ENCODE peak calls at places on chromosomes 16 and 17, in ten cellular contexts. U is A549, F is uterus, Z is MM.1S, P is psoas muscle, K is colonic mucosa, L is AG04450, Q is PC-9, G is lung, H is prostate gland. S is an unnamed sample.

GRCh38 chr16:1775846-1776671 is 3.1 kb upstream of the MRPS34 start:
- DNase-seq in H (no peak), F (no peak), Q (no peak), Z (no peak), G (no peak), U (no peak), P (no peak), L (no peak), K (no peak), S (no peak)

GRCh38 chr16:14284930-14285541 is 213.9 kb downstream of the MRTFB start:
- DNase-seq in L (peak), P (peak), F (no peak), K (no peak), Z (peak), U (peak), H (no peak), Q (peak), G (no peak), S (peak)

GRCh38 chr16:83932955-83933673 is 19.9 kb upstream of the OSGIN1 start:
- DNase-seq in Z (no peak), L (no peak), K (no peak), H (no peak), F (no peak), G (no peak), P (no peak), U (no peak), Q (no peak), S (no peak)

GRCh38 chr16:76910931-76911330 is 280.1 kb upstream of the MON1B start:
- DNase-seq in P (no peak), K (no peak), Q (no peak), L (peak), Z (no peak), U (peak), G (no peak), H (no peak), F (no peak), S (peak)

GRCh38 chr17:44927696-44928095 is 12.4 kb upstream of the GFAP start:
- DNase-seq in Z (no peak), Q (no peak), G (no peak), H (no peak), F (no peak), P (no peak), U (no peak), K (no peak), L (no peak), S (no peak)

GRCh38 chr16:21989141-21989540 is 11.8 kb downstream of the PDZD9 start:
- DNase-seq in H (no peak), U (no peak), P (no peak), L (no peak), Z (no peak), G (no peak), Q (no peak), F (no peak), K (no peak), S (no peak)

GRCh38 chr17:74042744-74043486 is 160.6 kb upstream of the RPL38 start:
- DNase-seq in Q (peak), L (no peak), Z (no peak), G (no peak), H (peak), U (peak), K (no peak), P (peak), F (peak), S (peak)

GRCh38 chr17:64984776-64985521 is 65.7 kb upstream of the LRRC37A3 start:
- DNase-seq in L (no peak), P (no peak), U (no peak), K (no peak), Z (peak), H (peak), G (no peak), Q (peak), F (peak), S (no peak)

GRCh38 chr16:59907671-59908070 is 1173.6 kb upstream of the GOT2 start:
- DNase-seq in P (no peak), G (no peak), K (no peak), Z (no peak), L (no peak), H (no peak), Q (no peak), U (no peak), F (no peak), S (no peak)

GRCh38 chr16:12771341-12771798 is 32.3 kb downstream of the CPPED1 start:
- DNase-seq in H (no peak), Q (no peak), K (no peak), Z (no peak), P (no peak), L (no peak), G (no peak), U (no peak), F (no peak), S (no peak)

GRCh38 chr16:24826096-24826690 is 19.6 kb upstream of the SLC5A11 start:
- DNase-seq in U (no peak), F (no peak), Q (no peak), Z (no peak), P (no peak), L (no peak), K (no peak), G (no peak), H (no peak), S (no peak)

GRCh38 chr16:22945361-22945760 is 131.4 kb downstream of the HS3ST2 start:
- DNase-seq in P (no peak), F (peak), G (no peak), K (no peak), Z (no peak), Q (no peak), H (no peak), U (no peak), L (no peak), S (no peak)

DNA sequence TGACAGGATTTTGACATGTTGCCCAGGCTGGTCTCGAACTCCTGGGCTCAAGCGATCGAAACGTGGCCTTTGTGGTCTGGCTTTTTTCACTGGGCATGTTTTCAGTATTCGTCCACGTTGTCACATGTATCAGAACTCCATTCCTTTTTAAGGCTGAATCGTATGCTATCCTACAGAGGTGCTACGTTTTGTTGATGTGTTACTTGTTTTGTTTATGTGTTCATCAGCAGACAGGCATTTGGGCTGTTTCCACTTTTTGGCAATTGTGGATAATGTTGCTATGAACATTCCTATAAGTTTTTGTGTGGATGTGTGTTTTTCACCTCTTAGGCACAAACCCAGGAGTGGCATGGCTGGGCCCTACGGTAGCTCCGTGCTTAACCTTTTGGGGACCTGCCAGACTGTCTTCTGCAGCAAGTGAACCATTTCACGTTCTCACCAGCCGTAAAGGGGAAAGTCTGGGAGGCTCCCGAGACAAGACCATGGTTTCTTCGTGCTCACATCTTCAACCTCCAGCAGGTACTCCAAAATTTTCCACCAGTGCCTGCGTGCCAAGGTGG is 26.9 kb downstream of the ADCY9 start:
- DNase-seq in Z (no peak), F (no peak), P (no peak), Q (no peak), K (no peak), L (no peak), H (no peak), G (no peak), U (no peak), S (no peak)
- H3K27ac ChIP-seq in Z (no peak), F (no peak), P (peak), Q (no peak), K (no peak), L (no peak), H (no peak), G (peak), U (no peak), S (no peak)

DNA sequence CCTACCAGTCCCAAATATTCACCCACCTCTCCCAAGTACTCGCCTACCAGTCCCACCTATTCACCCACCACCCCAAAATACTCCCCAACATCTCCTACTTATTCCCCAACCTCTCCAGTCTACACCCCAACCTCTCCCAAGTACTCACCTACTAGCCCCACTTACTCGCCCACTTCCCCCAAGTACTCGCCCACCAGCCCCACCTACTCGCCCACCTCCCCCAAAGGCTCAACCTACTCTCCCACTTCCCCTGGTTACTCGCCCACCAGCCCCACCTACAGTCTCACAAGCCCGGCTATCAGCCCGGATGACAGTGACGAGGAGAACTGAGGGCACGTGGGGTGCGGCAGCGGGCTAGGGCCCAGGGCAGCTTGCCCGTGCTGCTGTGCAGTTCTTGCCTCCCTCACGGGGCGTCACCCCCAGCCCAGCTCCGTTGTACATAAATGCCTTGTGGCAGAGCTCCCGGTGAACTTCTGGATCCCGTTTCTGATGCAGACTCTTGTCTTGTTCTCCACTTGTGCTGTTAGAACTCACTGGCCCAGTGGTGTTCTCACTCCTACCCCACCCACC is 29.8 kb downstream of the POLR2A start:
- DNase-seq in Z (no peak), F (no peak), L (no peak), G (no peak), P (no peak), Q (no peak), K (no peak), U (no peak), H (no peak), S (no peak)
- TF ChIP-seq CTCF in Z (no peak), F (no peak), L (no peak), G (no peak), P (no peak), Q (no peak), K (no peak), U (no peak), H (no peak), S (no peak)

GRCh38 chr17:49260922-49261291 is 30.3 kb upstream of the PHOSPHO1 start:
- DNase-seq in U (no peak), H (no peak), L (no peak), Q (no peak), K (no peak), F (no peak), G (no peak), Z (no peak), P (no peak), S (no peak)

GRCh38 chr17:49257296-49257695 is 26.7 kb upstream of the PHOSPHO1 start:
- DNase-seq in G (no peak), F (no peak), H (no peak), K (no peak), L (no peak), Q (no peak), P (no peak), Z (no peak), U (no peak), S (no peak)

GRCh38 chr17:49259663-49260010 is 29.1 kb upstream of the PHOSPHO1 start:
- DNase-seq in G (no peak), L (no peak), F (no peak), P (no peak), K (no peak), Q (no peak), Z (no peak), H (no peak), U (no peak), S (no peak)

GRCh38 chr17:49266233-49266632 is 35.6 kb upstream of the PHOSPHO1 start:
- DNase-seq in P (no peak), G (no peak), K (no peak), U (no peak), F (no peak), H (no peak), L (no peak), Q (no peak), Z (no peak), S (no peak)

GRCh38 chr17:49260011-49260921 is 29.7 kb upstream of the PHOSPHO1 start:
- DNase-seq in Z (peak), U (peak), K (peak), F (peak), L (peak), P (peak), Q (peak), H (peak), G (peak), S (peak)
- H3K27ac ChIP-seq in Z (no peak), U (peak), K (peak), F (peak), L (peak), P (peak), Q (no peak), H (peak), G (peak), S (peak)

DNA sequence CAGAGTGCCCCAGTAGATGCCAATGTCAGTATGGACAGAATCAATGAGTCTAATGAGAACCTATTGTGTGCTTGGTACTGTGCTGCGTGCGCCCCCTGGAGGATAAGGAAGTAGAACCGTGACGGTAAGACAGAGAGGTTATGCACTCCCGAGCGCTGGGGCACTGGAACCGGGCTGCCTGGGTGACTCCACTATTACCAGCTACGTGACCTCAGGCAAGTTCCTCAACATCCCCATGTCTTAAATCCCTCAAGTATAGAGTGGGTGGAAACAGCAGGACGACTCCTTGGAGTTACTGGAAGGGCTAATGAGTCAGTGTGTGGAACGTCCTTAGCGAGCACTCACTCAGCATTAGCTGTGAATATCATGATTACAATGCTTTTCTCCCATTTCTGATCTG is 16.2 kb downstream of the CHST4 start:
- DNase-seq in Z (peak), Q (no peak), L (no peak), U (peak), K (peak), G (peak), P (no peak), H (no peak), F (no peak), S (peak)
- TF ChIP-seq CTCF in Z (peak), Q (peak), L (peak), U (peak), K (peak), G (peak), P (peak), H (no peak), F (no peak), S (no peak)

DNA sequence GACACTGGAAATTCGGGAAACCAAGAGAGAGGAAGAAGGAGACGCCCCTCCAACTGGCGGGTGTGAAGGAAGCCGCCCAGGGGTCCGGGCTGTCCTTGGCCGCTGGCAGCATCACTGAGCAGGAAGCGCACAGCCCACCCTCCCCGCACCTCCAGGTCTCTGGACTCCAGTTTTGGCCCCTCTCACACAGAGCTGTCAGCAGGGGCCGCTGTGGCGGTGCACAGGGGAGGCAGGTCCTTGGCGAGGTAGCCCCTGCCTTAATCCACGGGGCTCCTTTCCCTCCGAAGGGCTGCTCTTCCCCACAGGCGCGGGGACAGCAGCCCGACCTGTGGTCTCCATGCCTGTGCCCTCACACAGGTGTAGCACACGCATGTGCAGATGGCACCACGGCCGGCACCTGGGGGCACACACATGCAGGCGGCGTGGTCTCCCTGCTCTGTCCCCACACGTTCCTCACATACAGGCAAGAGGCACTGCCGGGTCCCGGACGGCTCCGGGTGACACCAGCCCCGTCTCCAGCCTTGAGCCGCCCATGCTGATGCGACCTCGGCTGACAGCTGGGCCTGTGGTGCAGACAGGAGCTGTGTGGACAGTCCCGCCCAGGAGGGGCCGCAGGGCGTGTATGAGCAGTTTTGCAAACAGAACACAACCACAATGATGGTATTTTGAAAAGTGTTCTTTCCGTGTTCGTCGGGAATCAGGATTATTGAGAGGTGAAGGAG is 26.6 kb upstream of the CHMP6 start:
- DNase-seq in G (no peak), U (no peak), H (no peak), K (no peak), Z (no peak), F (no peak), L (no peak), P (peak), Q (no peak), S (no peak)
- H3K27ac ChIP-seq in G (no peak), U (no peak), H (no peak), K (no peak), Z (no peak), F (no peak), L (no peak), P (no peak), Q (no peak), S (peak)

GRCh38 chr16:66551788-66552287 is 538 bp upstream of the CKLF start:
- DNase-seq in U (no peak), Q (no peak), P (no peak), H (no peak), F (no peak), L (no peak), K (no peak), G (no peak), Z (peak), S (no peak)
- TF ChIP-seq CTCF in U (no peak), Q (no peak), P (no peak), H (no peak), F (no peak), L (no peak), K (no peak), G (no peak), Z (no peak), S (no peak)

GRCh38 chr17:29584452-29585079 is 4.9 kb downstream of the GIT1 start:
- DNase-seq in P (peak), U (no peak), F (peak), K (no peak), Z (no peak), G (no peak), H (no peak), L (no peak), Q (peak), S (no peak)
- H3K27ac ChIP-seq in P (peak), U (no peak), F (peak), K (no peak), Z (no peak), G (peak), H (no peak), L (no peak), Q (no peak), S (peak)

GRCh38 chr17:66025551-66025950 is 166.4 kb downstream of the CEP112 start:
- DNase-seq in U (no peak), L (no peak), F (no peak), Z (no peak), H (no peak), K (no peak), Q (no peak), G (no peak), P (no peak), S (no peak)

GRCh38 chr17:66016231-66016630 is 175.7 kb downstream of the CEP112 start:
- DNase-seq in H (no peak), U (no peak), Q (no peak), Z (no peak), G (no peak), K (no peak), F (no peak), P (no peak), L (no peak), S (no peak)

GRCh38 chr17:66018786-66019185 is 173.1 kb downstream of the CEP112 start:
- DNase-seq in F (no peak), P (no peak), Z (no peak), H (no peak), K (no peak), Q (no peak), L (no peak), G (no peak), U (no peak), S (no peak)

GRCh38 chr17:66021757-66022156 is 170.2 kb downstream of the CEP112 start:
- DNase-seq in P (no peak), Q (no peak), G (no peak), Z (no peak), K (no peak), U (no peak), H (no peak), L (no peak), F (no peak), S (no peak)
- TF ChIP-seq CTCF in P (no peak), Q (no peak), G (no peak), Z (peak), K (no peak), U (no peak), H (no peak), L (no peak), F (no peak), S (no peak)

S was measured in RWPE1.